ENCODE peak calls at places on chromosome 1, in six cellular contexts. U, S, I, V, O and G are unnamed samples.

GRCh38 chr1:236835491-236835890 is 40.4 kb downstream of the MTR start:
- DNase-seq in V (no peak), I (no peak), S (no peak), U (no peak), O (no peak), G (no peak)

GRCh38 chr1:156666862-156667609 is 10.2 kb downstream of the NES start:
- DNase-seq in U (peak), O (no peak), S (no peak), V (no peak), I (no peak), G (no peak)

GRCh38 chr1:190809312-190809711 is 331.6 kb upstream of the BRINP3 start:
- DNase-seq in I (no peak), U (no peak), S (no peak), V (peak), O (no peak), G (no peak)

GRCh38 chr1:113859478-113860175 is 11.9 kb downstream of the PTPN22 start:
- DNase-seq in V (no peak), O (no peak), S (no peak), U (no peak), I (no peak), G (no peak)

GRCh38 chr1:244353572-244354091 is 98.1 kb downstream of the ADSS2 start:
- DNase-seq in I (no peak), S (peak), U (peak), O (peak), V (no peak), G (peak)

GRCh38 chr1:58861510-58861909 is 77.7 kb upstream of the JUN start:
- DNase-seq in O (no peak), S (no peak), I (no peak), V (no peak), U (peak), G (no peak)

GRCh38 chr1:233668725-233669294 is 54.9 kb downstream of the KCNK1 start:
- DNase-seq in V (no peak), U (peak), I (no peak), O (peak), S (no peak), G (no peak)

GRCh38 chr1:246971969-246972368 is 35.9 kb downstream of the ZNF695 start:
- DNase-seq in V (no peak), I (no peak), S (no peak), O (no peak), U (no peak), G (no peak)

GRCh38 chr1:206581571-206581981 is 30.7 kb downstream of the EIF2D start:
- DNase-seq in O (no peak), V (no peak), I (peak), S (no peak), U (no peak), G (peak)

GRCh38 chr1:19179597-19180271 is 30.3 kb downstream of the UBR4 start:
- DNase-seq in U (peak), I (no peak), O (no peak), S (no peak), V (no peak), G (peak)

GRCh38 chr1:224348137-224348536 is 8.5 kb upstream of the CNIH4 start:
- DNase-seq in I (no peak), U (no peak), O (no peak), S (no peak), V (no peak), G (no peak)

GRCh38 chr1:214842856-214843255 is 239.7 kb upstream of the KCNK2 start:
- DNase-seq in O (no peak), S (no peak), U (peak), I (no peak), V (no peak), G (no peak)

GRCh38 chr1:179166663-179167417 is 62.6 kb downstream of the ABL2 start:
- DNase-seq in I (no peak), V (no peak), O (no peak), U (peak), S (no peak), G (no peak)

GRCh38 chr1:158101944-158102343 is 78.8 kb upstream of the CD1D start:
- DNase-seq in I (no peak), S (no peak), V (no peak), O (no peak), U (peak), G (no peak)

GRCh38 chr1:32014199-32014936 is 700 bp downstream of the KHDRBS1 start:
- DNase-seq in U (peak), V (peak), I (no peak), S (peak), O (peak), G (peak)

GRCh38 chr1:159180516-159180915 is 9.1 kb downstream of the CADM3 start:
- DNase-seq in I (no peak), V (no peak), U (no peak), S (no peak), O (no peak), G (no peak)

GRCh38 chr1:81679972-81680371 is 120.8 kb upstream of the ADGRL2 start:
- DNase-seq in U (peak), O (no peak), V (peak), S (peak), I (no peak), G (no peak)

GRCh38 chr1:221993444-221993948 is 251.6 kb upstream of the DUSP10 start:
- DNase-seq in O (no peak), V (no peak), U (no peak), S (no peak), I (no peak), G (no peak)

GRCh38 chr1:7784492-7785071 is 491 bp downstream of the PER3 start:
- DNase-seq in I (no peak), S (no peak), V (peak), O (no peak), U (no peak), G (peak)

GRCh38 chr1:244968431-244968830 is 104.1 kb upstream of the HNRNPU start:
- DNase-seq in S (no peak), V (no peak), I (no peak), U (no peak), O (no peak), G (no peak)

GRCh38 chr1:1782399-1783221 is 4.3 kb upstream of the NADK start:
- DNase-seq in V (no peak), S (peak), O (peak), U (peak), I (peak), G (peak)

GRCh38 chr1:245812278-245812677 is 657.5 kb downstream of the KIF26B start:
- DNase-seq in U (no peak), V (no peak), O (no peak), I (no peak), S (no peak), G (no peak)

GRCh38 chr1:232628335-232629214 is 1.4 kb downstream of the SIPA1L2 start:
- DNase-seq in U (peak), O (peak), V (no peak), S (no peak), I (no peak), G (peak)

GRCh38 chr1:150156868-150157603 is 7.3 kb downstream of the PLEKHO1 start:
- DNase-seq in V (no peak), O (no peak), S (no peak), I (no peak), U (peak), G (no peak)

GRCh38 chr1:230109871-230110667 is 43.0 kb downstream of the GALNT2 start:
- DNase-seq in V (peak), S (peak), O (no peak), U (no peak), I (peak), G (no peak)

GRCh38 chr1:111654839-111655238 is 35.2 kb downstream of the RAP1A start:
- DNase-seq in O (no peak), V (no peak), U (no peak), S (no peak), I (no peak), G (no peak)

GRCh38 chr1:74522143-74522542 is 9.7 kb upstream of the LRRC53 start:
- DNase-seq in I (no peak), U (peak), V (no peak), O (no peak), S (no peak), G (no peak)

GRCh38 chr1:43318831-43319230 is 18.0 kb downstream of the TIE1 start:
- DNase-seq in U (peak), V (peak), O (no peak), S (no peak), I (no peak), G (no peak)

GRCh38 chr1:15702722-15703550 is 18.8 kb downstream of the PLEKHM2 start:
- DNase-seq in I (no peak), S (peak), U (no peak), O (no peak), V (no peak), G (no peak)

GRCh38 chr1:156692958-156693857 is 12.2 kb downstream of the CRABP2 start:
- DNase-seq in I (no peak), U (no peak), V (no peak), O (no peak), S (peak), G (peak)

GRCh38 chr1:109208431-109208830 is 5.3 kb upstream of the SARS1 start:
- DNase-seq in U (peak), V (no peak), O (no peak), I (no peak), S (no peak), G (no peak)

GRCh38 chr1:2982615-2983318 is 38.5 kb upstream of the ACTRT2 start:
- DNase-seq in I (no peak), S (no peak), V (peak), O (no peak), U (no peak), G (peak)

GRCh38 chr1:151372411-151372934 is at the start of gene SELENBP1:
- DNase-seq in O (peak), V (peak), I (no peak), S (peak), U (peak), G (peak)

DNA sequence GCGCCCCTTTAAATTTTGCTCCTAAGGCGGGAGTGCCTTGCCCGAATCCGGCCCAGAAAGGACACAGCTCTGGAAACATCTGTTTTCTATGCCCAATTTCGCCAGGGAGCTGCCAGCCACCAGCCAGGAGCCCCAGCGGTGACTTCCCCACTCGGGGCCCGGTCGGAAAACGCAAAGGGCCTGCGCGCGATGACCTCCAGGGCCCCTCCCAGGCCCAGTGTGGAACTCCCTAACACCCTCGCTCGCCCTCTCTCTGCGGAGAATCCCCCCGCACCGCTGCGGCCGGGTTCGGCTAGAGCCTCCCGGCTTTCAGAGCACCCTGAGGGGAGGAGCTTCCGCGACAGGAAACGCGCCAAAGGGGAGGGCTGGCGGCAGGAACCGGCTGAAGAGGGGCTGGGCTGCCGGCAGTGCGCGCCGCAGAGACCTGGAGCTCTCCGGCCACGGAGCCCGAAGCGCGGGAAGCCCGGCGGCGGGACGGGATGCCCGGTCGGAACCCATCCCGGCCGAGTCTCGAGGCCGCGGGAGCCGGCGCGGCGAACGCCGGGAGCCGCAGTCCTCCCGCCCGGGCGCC is 505 bp downstream of the CLSPN start:
- DNase-seq in S (peak), I (peak), V (peak), O (peak), U (peak), G (peak)
- H3K27ac ChIP-seq in S (peak), I (peak), V (peak), O (peak), U (peak), G (no peak)

GRCh38 chr1:216902669-216903388 is 179.6 kb upstream of the ESRRG start:
- DNase-seq in S (peak), V (no peak), O (no peak), I (no peak), U (peak), G (no peak)
- H3K27ac ChIP-seq in S (no peak), V (no peak), O (no peak), I (no peak), U (no peak), G (no peak)

GRCh38 chr1:17412093-17412870 is 27.2 kb downstream of the RCC2 start:
- DNase-seq in V (no peak), S (no peak), I (no peak), O (no peak), U (no peak), G (peak)
- H3K27ac ChIP-seq in V (no peak), S (no peak), I (no peak), O (no peak), U (no peak), G (no peak)

GRCh38 chr1:161736332-161736969 is 13.1 kb upstream of the DUSP12 start:
- DNase-seq in V (no peak), S (no peak), I (no peak), O (no peak), U (no peak), G (no peak)
- H3K27ac ChIP-seq in V (no peak), S (no peak), I (no peak), O (no peak), U (no peak), G (no peak)